ENCODE peak calls at places on chromosomes 16 and 17, in ten cellular contexts. J is heart left ventricle, O is colonic mucosa, Y is astrocyte of the spinal cord, Q is fibroblast of lung, C is AG10803, M is IMR-90, T is astrocyte, X is upper lobe of right lung, S is cardiac fibroblast. K is an unnamed sample.

GRCh38 chr17:740240-741055 is 8.1 kb downstream of the TLCD3A start:
- DNase-seq in J (no peak), O (peak; percentile 25), Y (no peak), Q (peak; percentile 12), C (no peak), M (no peak), T (no peak), X (no peak), S (no peak), K (no peak)

GRCh38 chr16:23280483-23280967 is 21.6 kb upstream of the SCNN1B start:
- DNase-seq in J (no peak), O (no peak), Y (peak; percentile 3), Q (peak; percentile 38), C (no peak), M (no peak), T (peak; percentile 16), X (no peak), S (no peak), K (no peak)

GRCh38 chr16:81397879-81398516 is 46.6 kb upstream of the CMIP start:
- DNase-seq in J (no peak), O (no peak), Y (no peak), Q (no peak), C (no peak), M (no peak), T (no peak), X (no peak), S (no peak), K (no peak)

GRCh38 chr17:56319531-56319930 is 166.3 kb downstream of the ANKFN1 start:
- DNase-seq in J (no peak), O (no peak), Y (peak; percentile 73), Q (peak; percentile 65), C (peak; percentile 70), M (peak; percentile 70), T (peak; percentile 55), X (no peak), S (peak; percentile 25), K (peak; percentile 31)

GRCh38 chr17:19533718-19534561 is at the start of gene SLC47A1:
- DNase-seq in J (peak; percentile 63), O (no peak), Y (peak; percentile 19), Q (peak; percentile 37), C (no peak), M (no peak), T (no peak), X (peak; percentile 80), S (peak; percentile 40), K (no peak)

GRCh38 chr17:68035131-68035522 is 408 bp upstream of the KPNA2 start:
- DNase-seq in J (peak; percentile 97), O (peak; percentile 95), Y (no peak), Q (no peak), C (no peak), M (no peak), T (no peak), X (peak; percentile 97), S (no peak), K (no peak)

GRCh38 chr17:43791589-43791988 is 11.4 kb downstream of the CFAP97D1 start:
- DNase-seq in J (no peak), O (no peak), Y (peak; percentile 45), Q (peak; percentile 61), C (peak; percentile 65), M (peak; percentile 49), T (peak; percentile 50), X (no peak), S (peak; percentile 59), K (peak; percentile 72)

GRCh38 chr17:63932008-63932561 is at the start of gene CD79B:
- DNase-seq in J (no peak), O (no peak), Y (no peak), Q (no peak), C (no peak), M (no peak), T (no peak), X (no peak), S (no peak), K (no peak)

GRCh38 chr16:83517398-83517797 is 290.4 kb upstream of the HSBP1 start:
- DNase-seq in J (no peak), O (no peak), Y (no peak), Q (no peak), C (no peak), M (no peak), T (no peak), X (no peak), S (no peak), K (no peak)

GRCh38 chr17:386145-386876 is 33.7 kb upstream of the RPH3AL start:
- DNase-seq in J (peak; percentile 82), O (peak; percentile 89), Y (peak; percentile 13), Q (peak; percentile 23), C (peak; percentile 26), M (no peak), T (no peak), X (peak; percentile 93), S (peak; percentile 41), K (no peak)

GRCh38 chr17:78375401-78376079 is 2.9 kb upstream of the PGS1 start:
- DNase-seq in J (peak; percentile 50), O (peak; percentile 31), Y (peak; percentile 96), Q (peak; percentile 97), C (peak; percentile 94), M (peak; percentile 98), T (peak; percentile 97), X (peak; percentile 80), S (peak; percentile 96), K (no peak)

GRCh38 chr17:77580956-77581355 is 377.5 kb upstream of the TNRC6C start:
- DNase-seq in J (no peak), O (no peak), Y (no peak), Q (no peak), C (no peak), M (no peak), T (no peak), X (peak; percentile 25), S (no peak), K (no peak)

GRCh38 chr16:48864055-48864454 is 254.1 kb upstream of the N4BP1 start:
- DNase-seq in J (no peak), O (no peak), Y (no peak), Q (no peak), C (no peak), M (no peak), T (no peak), X (no peak), S (no peak), K (no peak)
- TF ChIP-seq CTCF in J (no peak), O (no peak), Y (no peak), Q (no peak), C (no peak), M (no peak), T (no peak), X (no peak), S (no peak), K (no peak)

GRCh38 chr17:3798273-3799180 is 2.5 kb downstream of the ITGAE start:
- DNase-seq in J (no peak), O (no peak), Y (no peak), Q (no peak), C (no peak), M (no peak), T (no peak), X (no peak), S (peak; percentile 29), K (no peak)

GRCh38 chr17:3800362-3801042 is 486 bp downstream of the ITGAE start:
- DNase-seq in J (no peak), O (no peak), Y (no peak), Q (no peak), C (no peak), M (no peak), T (no peak), X (no peak), S (no peak), K (no peak)

GRCh38 chr17:3801043-3801746 is at the start of gene ITGAE:
- DNase-seq in J (no peak), O (no peak), Y (no peak), Q (no peak), C (no peak), M (no peak), T (no peak), X (peak; percentile 74), S (no peak), K (no peak)

GRCh38 chr17:3796822-3797170 is 4.2 kb downstream of the ITGAE start:
- DNase-seq in J (no peak), O (no peak), Y (no peak), Q (no peak), C (no peak), M (no peak), T (no peak), X (no peak), S (no peak), K (no peak)

DNA sequence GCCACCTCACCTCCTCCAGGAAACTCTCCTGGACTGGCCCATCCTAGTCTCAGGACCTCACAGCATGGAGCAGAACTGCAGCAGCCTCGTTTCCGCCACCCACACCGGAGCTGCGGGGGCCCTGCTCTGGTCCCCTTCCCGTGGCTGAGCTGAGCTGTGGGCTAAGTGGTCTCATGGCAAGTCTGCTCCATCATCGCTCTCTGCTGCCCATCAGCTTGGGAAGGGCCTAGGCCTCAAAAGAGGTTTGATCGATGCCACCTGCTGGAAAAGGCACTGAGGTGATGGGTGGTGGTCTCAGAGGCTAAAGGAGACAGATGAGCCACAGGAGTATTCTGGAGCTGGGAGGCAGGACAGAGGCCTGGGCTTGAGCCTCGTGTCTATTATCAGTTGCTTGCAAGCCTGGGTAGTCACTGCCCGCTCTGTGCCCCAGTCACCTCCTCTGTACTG is 1.8 kb downstream of the ITGAE start:
- DNase-seq in J (no peak), O (no peak), Y (no peak), Q (no peak), C (no peak), M (no peak), T (no peak), X (no peak), S (no peak), K (no peak)
- H3K4me3 ChIP-seq in J (no peak overlapping the region), O (no peak overlapping the region), Y (no peak overlapping the region), Q (no peak overlapping the region), C (no peak overlapping the region), M (no peak overlapping the region), T (no peak overlapping the region), X (no peak overlapping the region), S (no peak overlapping the region), K (no peak overlapping the region)

DNA sequence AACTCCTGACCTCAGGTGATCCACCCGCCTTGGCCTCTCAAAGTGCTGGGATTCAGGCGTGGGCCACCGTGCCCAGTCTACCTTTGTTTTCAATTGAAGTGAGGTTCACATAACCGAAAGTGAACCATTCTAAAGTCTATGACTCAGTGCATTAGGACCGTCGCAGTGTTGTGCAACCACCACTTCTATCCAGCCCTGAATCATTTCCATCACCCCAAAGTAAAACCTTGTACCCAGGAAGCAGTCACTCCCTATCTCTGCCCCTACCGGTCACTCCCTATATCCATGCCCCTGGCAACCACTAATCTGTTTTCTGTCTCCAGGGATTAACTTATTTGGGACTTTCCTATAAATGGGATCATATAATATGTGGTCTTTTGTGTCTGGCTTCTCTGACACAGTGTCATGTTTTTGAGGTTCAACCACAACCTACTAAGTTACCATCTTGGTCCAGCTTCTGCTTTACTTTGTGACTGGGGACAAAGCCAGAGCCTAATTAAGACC is 28.3 kb upstream of the CDC42EP4 start:
- DNase-seq in J (no peak), O (no peak), Y (peak; percentile 86), Q (peak; percentile 91), C (peak; percentile 94), M (peak; percentile 95), T (peak; percentile 89), X (no peak), S (peak; percentile 90), K (peak; percentile 87)
- TF ChIP-seq CTCF in J (no peak), O (no peak), Y (peak; percentile 41), Q (peak; percentile 60), C (peak; percentile 71), M (peak; percentile 58), T (peak; percentile 54), X (peak; percentile 38), S (peak; percentile 55), K (peak; percentile 60)

DNA sequence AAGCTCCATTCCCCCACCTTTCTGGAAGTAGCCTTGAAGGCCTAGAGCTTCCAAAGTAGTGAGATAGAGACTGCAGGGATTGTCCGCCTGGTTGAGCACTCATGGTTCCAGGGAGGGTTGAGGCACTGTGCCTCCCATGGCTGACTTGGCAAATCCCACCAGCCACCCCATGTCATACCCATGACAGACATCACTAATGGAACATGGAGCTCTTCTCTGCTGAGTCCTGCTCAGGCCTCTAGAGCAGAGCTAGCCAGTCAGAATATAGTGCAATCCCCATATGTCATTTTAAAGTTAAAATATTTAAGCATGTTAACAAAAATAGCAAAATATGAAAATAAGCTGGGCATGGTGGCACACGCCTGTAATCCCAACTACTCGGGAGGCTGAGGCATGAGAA is 28.8 kb downstream of the UNC13D start:
- DNase-seq in J (no peak), O (no peak), Y (no peak), Q (no peak), C (no peak), M (no peak), T (no peak), X (no peak), S (no peak), K (no peak)
- H3K4me3 ChIP-seq in J (no peak overlapping the region), O (no peak overlapping the region), Y (no peak overlapping the region), Q (no peak overlapping the region), C (no peak overlapping the region), M (no peak overlapping the region), T (no peak overlapping the region), X (no peak overlapping the region), S (no peak overlapping the region), K (no peak overlapping the region)

K was measured in HFF-Myc.